ENCODE peak calls at places on chromosomes 11 and 22, in eight cellular contexts. W, G, N, H, X, O, R and F are unnamed samples.

GRCh38 chr11:118241191-118242098 is 10.7 kb downstream of the MPZL3 start:
- DNase-seq in N (no peak), W (no peak), R (no peak), H (no peak), X (no peak), G (no peak), O (no peak), F (no peak)

GRCh38 chr11:10373340-10373739 is 68.5 kb downstream of the ADM start:
- DNase-seq in O (no peak), N (no peak), W (no peak), G (no peak), R (no peak), H (no peak), X (no peak), F (no peak)

GRCh38 chr11:77403228-77403627 is 70.7 kb downstream of the PAK1 start:
- DNase-seq in H (no peak), G (no peak), X (no peak), W (no peak), O (no peak), R (no peak), N (no peak), F (no peak)

GRCh38 chr11:106457727-106458126 is 380.3 kb downstream of the AASDHPPT start:
- DNase-seq in X (peak), R (no peak), G (peak), O (no peak), H (no peak), W (no peak), N (no peak), F (no peak)

GRCh38 chr11:94958118-94958517 is 15.2 kb downstream of the CWC15 start:
- DNase-seq in N (no peak), G (peak), X (no peak), R (no peak), H (no peak), W (no peak), O (no peak), F (no peak)

GRCh38 chr11:64752106-64752970 is 7.4 kb downstream of the PYGM start:
- DNase-seq in H (no peak), X (no peak), N (no peak), O (no peak), G (no peak), R (no peak), W (no peak), F (no peak)

GRCh38 chr11:117182551-117182935 is 4.0 kb downstream of the SIDT2 start:
- DNase-seq in R (no peak), W (no peak), N (no peak), H (no peak), O (no peak), G (no peak), X (no peak), F (no peak)

GRCh38 chr11:65422633-65423515 is at the start of gene NEAT1:
- DNase-seq in W (peak), O (peak), G (no peak), R (peak), H (peak), X (peak), N (no peak), F (peak)

GRCh38 chr11:21174781-21175180 is 505.4 kb downstream of the NELL1 start:
- DNase-seq in G (no peak), X (no peak), R (no peak), O (no peak), N (no peak), H (no peak), W (no peak), F (no peak)

GRCh38 chr11:33802414-33802950 is 28.2 kb upstream of the FBXO3 start:
- DNase-seq in N (peak), R (no peak), X (peak), O (peak), H (peak), W (peak), G (peak), F (peak)

GRCh38 chr11:131739243-131739882 is 368.9 kb downstream of the NTM start:
- DNase-seq in X (no peak), G (no peak), N (no peak), H (no peak), R (no peak), W (no peak), O (no peak), F (no peak)

GRCh38 chr11:131734871-131735270 is 364.5 kb downstream of the NTM start:
- DNase-seq in H (no peak), R (no peak), O (no peak), X (no peak), N (no peak), G (no peak), W (no peak), F (no peak)

DNA sequence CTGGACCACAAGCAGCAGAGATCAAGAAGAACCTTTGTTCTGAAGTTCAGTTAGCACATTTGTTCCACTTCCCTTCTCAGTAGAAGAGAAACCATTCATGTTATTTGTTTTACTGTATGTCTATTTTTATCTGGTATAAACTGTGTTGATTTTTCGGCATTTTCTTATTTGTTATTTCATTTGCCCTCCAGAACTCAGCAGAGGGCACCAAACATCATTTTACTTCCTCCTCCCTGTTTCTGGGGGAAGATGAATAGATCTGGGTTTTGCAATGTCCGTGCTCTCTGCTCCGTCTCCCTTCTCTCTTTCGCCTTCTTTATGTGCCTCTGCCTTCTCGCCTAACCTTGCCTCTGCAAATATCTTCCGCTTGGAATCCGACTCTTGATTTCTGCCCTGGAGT is 366.9 kb downstream of the NTM start:
- DNase-seq in O (no peak), N (no peak), X (no peak), R (no peak), H (no peak), W (no peak), G (no peak), F (no peak)
- TF ChIP-seq CTCF in O (no peak), N (no peak), X (peak), R (no peak), H (peak), W (no peak), G (no peak), F (peak)

GRCh38 chr11:1529286-1529685 is 42.7 kb upstream of the MOB2 start:
- DNase-seq in W (no peak), R (no peak), H (no peak), O (no peak), N (no peak), G (no peak), X (no peak), F (no peak)
- TF ChIP-seq CTCF in W (no peak), R (no peak), H (no peak), O (no peak), N (no peak), G (no peak), X (no peak), F (no peak)

GRCh38 chr22:24402460-24403192 is 24.8 kb upstream of the ADORA2A start:
- DNase-seq in X (peak), N (peak), W (peak), G (peak), R (peak), O (no peak), H (no peak), F (peak)

GRCh38 chr22:24401824-24402434 is 25.5 kb upstream of the ADORA2A start:
- DNase-seq in H (no peak), R (no peak), G (no peak), X (no peak), W (no peak), N (no peak), O (no peak), F (no peak)

GRCh38 chr22:24400726-24401596 is 26.4 kb upstream of the ADORA2A start:
- DNase-seq in H (no peak), O (no peak), X (no peak), N (no peak), R (no peak), G (no peak), W (no peak), F (no peak)

GRCh38 chr22:24400037-24400725 is 27.2 kb upstream of the ADORA2A start:
- DNase-seq in H (no peak), N (no peak), O (no peak), G (no peak), R (no peak), W (no peak), X (no peak), F (no peak)

GRCh38 chr22:24398409-24398808 is 29.0 kb upstream of the ADORA2A start:
- DNase-seq in N (no peak), R (no peak), W (no peak), H (no peak), O (no peak), G (no peak), X (no peak), F (no peak)
- TF ChIP-seq CTCF in N (no peak), R (no peak), W (no peak), H (no peak), O (no peak), G (no peak), X (no peak), F (no peak)

GRCh38 chr11:44865866-44866272 is 84.8 kb downstream of the TP53I11 start:
- DNase-seq in X (no peak), N (no peak), R (no peak), W (no peak), G (no peak), H (no peak), O (no peak), F (no peak)
- TF ChIP-seq CTCF in X (no peak), N (no peak), R (no peak), W (no peak), G (peak), H (no peak), O (no peak), F (no peak)